ENCODE peak calls at places on chromosomes 6 and 20, in eight cellular contexts. D is fibroblast of lung, B is mammary epithelial cell, A is keratinocyte, N is HCT116, H is GM23248, Y is K562, L is endothelial cell of umbilical vein. M is an unnamed sample.

GRCh38 chr6:144578385-144579350 is 293.5 kb downstream of the UTRN start:
- DNase-seq in D (peak), B (peak), A (no peak), N (no peak), H (peak), Y (no peak), L (no peak), M (no peak)

GRCh38 chr20:25699914-25700313 is 3.3 kb upstream of the ZNF337 start:
- DNase-seq in D (no peak), B (no peak), A (no peak), N (no peak), H (peak), Y (no peak), L (no peak), M (no peak)

GRCh38 chr6:28977351-28978136 is 27.6 kb downstream of the ZNF311 start:
- DNase-seq in D (peak), B (peak), A (no peak), N (no peak), H (peak), Y (no peak), L (peak), M (peak)

GRCh38 chr6:1485678-1486077 is 96.3 kb downstream of the FOXF2 start:
- DNase-seq in D (peak), B (peak), A (peak), N (peak), H (peak), Y (no peak), L (peak), M (no peak)

GRCh38 chr6:95578106-95578410 is 723 bp downstream of the MANEA start:
- DNase-seq in D (no peak), B (peak), A (no peak), N (no peak), H (no peak), Y (peak), L (no peak), M (no peak)

GRCh38 chr6:152356659-152357058 is 280.5 kb downstream of the SYNE1 start:
- DNase-seq in D (peak), B (peak), A (no peak), N (peak), H (peak), Y (no peak), L (peak), M (peak)

GRCh38 chr20:57947421-57948176 is 237.8 kb upstream of the PMEPA1 start:
- DNase-seq in D (peak), B (no peak), A (no peak), N (no peak), H (peak), Y (no peak), L (no peak), M (no peak)

GRCh38 chr6:5540375-5540774 is 279.1 kb downstream of the FARS2 start:
- DNase-seq in D (peak), B (no peak), A (no peak), N (no peak), H (peak), Y (no peak), L (no peak), M (no peak)

GRCh38 chr6:160733045-160733646 is 31.1 kb downstream of the PLG start:
- DNase-seq in D (peak), B (peak), A (no peak), N (peak), H (peak), Y (peak), L (no peak), M (peak)

GRCh38 chr20:46240065-46240464 is 68.2 kb downstream of the CDH22 start:
- DNase-seq in D (no peak), B (no peak), A (no peak), N (no peak), H (no peak), Y (no peak), L (no peak), M (no peak)

GRCh38 chr6:42400031-42400760 is 51.5 kb downstream of the TRERF1 start:
- DNase-seq in D (no peak), B (no peak), A (no peak), N (no peak), H (no peak), Y (no peak), L (no peak), M (no peak)

GRCh38 chr6:17905611-17906592 is 81.5 kb downstream of the KIF13A start:
- DNase-seq in D (peak), B (peak), A (no peak), N (no peak), H (peak), Y (no peak), L (no peak), M (no peak)

GRCh38 chr6:140427842-140428241 is 1053.4 kb upstream of the CITED2 start:
- DNase-seq in D (no peak), B (no peak), A (no peak), N (peak), H (no peak), Y (no peak), L (no peak), M (no peak)

GRCh38 chr6:157393667-157394329 is 12.8 kb downstream of the ZDHHC14 start:
- DNase-seq in D (no peak), B (no peak), A (no peak), N (no peak), H (no peak), Y (peak), L (no peak), M (no peak)

GRCh38 chr20:5072756-5073153 is 47.0 kb downstream of the PCNA start:
- DNase-seq in D (no peak), B (no peak), A (no peak), N (no peak), H (peak), Y (no peak), L (no peak), M (no peak)

GRCh38 chr6:111306104-111306888 is 176.7 kb downstream of the REV3L start:
- DNase-seq in D (no peak), B (peak), A (no peak), N (no peak), H (no peak), Y (peak), L (no peak), M (no peak)

GRCh38 chr6:4320860-4321259 is 185.5 kb upstream of the ECI2 start:
- DNase-seq in D (peak), B (peak), A (no peak), N (no peak), H (peak), Y (no peak), L (peak), M (no peak)

GRCh38 chr6:21885101-21885500 is 291.6 kb downstream of the SOX4 start:
- DNase-seq in D (no peak), B (no peak), A (no peak), N (no peak), H (peak), Y (no peak), L (no peak), M (no peak)

GRCh38 chr6:125821825-125822281 is 31.1 kb downstream of the NCOA7 start:
- DNase-seq in D (peak), B (peak), A (no peak), N (no peak), H (no peak), Y (no peak), L (peak), M (no peak)

GRCh38 chr6:39792501-39793450 is 600 bp downstream of the DAAM2 start:
- DNase-seq in D (no peak), B (no peak), A (no peak), N (no peak), H (peak), Y (no peak), L (peak), M (no peak)

GRCh38 chr6:14661188-14661587 is 543.6 kb downstream of the CD83 start:
- DNase-seq in D (no peak), B (peak), A (no peak), N (no peak), H (no peak), Y (no peak), L (no peak), M (no peak)

GRCh38 chr6:41823178-41823577 is 35.7 kb downstream of the TOMM6 start:
- DNase-seq in D (no peak), B (no peak), A (no peak), N (no peak), H (no peak), Y (no peak), L (no peak), M (no peak)

GRCh38 chr6:155126727-155127439 is 131.8 kb downstream of the TIAM2 start:
- DNase-seq in D (peak), B (peak), A (no peak), N (peak), H (peak), Y (no peak), L (peak), M (no peak)

GRCh38 chr6:108587258-108588059 is 26.7 kb downstream of the FOXO3 start:
- DNase-seq in D (peak), B (peak), A (no peak), N (no peak), H (peak), Y (no peak), L (peak), M (peak)

GRCh38 chr6:26272171-26272631 is 92.8 kb upstream of the BTN3A2 start:
- DNase-seq in D (no peak), B (peak), A (no peak), N (no peak), H (peak), Y (no peak), L (no peak), M (peak)

GRCh38 chr6:134299236-134299635 is 18.7 kb downstream of the SGK1 start:
- DNase-seq in D (peak), B (no peak), A (no peak), N (no peak), H (peak), Y (no peak), L (peak), M (no peak)

GRCh38 chr6:44603044-44603686 is 215.7 kb downstream of the CDC5L start:
- DNase-seq in D (no peak), B (no peak), A (no peak), N (no peak), H (no peak), Y (no peak), L (no peak), M (no peak)

GRCh38 chr20:19026121-19026878 is 186.1 kb upstream of the SLC24A3 start:
- DNase-seq in D (no peak), B (no peak), A (no peak), N (no peak), H (peak), Y (no peak), L (no peak), M (no peak)

GRCh38 chr20:48769111-48769879 is 58.5 kb downstream of the PREX1 start:
- DNase-seq in D (peak), B (no peak), A (no peak), N (no peak), H (no peak), Y (peak), L (no peak), M (no peak)

GRCh38 chr20:52992632-52993031 is 20.5 kb downstream of the TSHZ2 start:
- DNase-seq in D (peak), B (no peak), A (no peak), N (no peak), H (peak), Y (no peak), L (no peak), M (no peak)

DNA sequence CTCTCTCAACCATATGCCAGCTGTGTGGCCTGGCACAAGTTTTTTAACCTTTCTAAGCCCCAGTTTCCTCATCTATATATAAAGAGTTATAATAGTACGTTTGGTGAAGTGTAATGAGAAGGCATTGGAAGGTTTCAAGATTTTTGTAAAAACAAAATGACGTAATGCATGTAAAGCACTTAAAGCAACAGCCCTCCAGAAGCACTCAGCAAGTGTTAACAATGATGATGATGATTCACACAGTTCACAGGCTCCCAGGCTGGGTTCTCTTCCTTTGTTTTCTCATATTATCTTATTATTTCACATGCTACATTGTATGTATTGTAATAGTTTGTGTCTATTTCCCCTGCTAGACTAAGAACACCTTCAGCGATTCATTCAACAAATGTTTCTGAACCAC is 6.2 kb downstream of the CEP250 start:
- DNase-seq in D (peak), B (no peak), A (no peak), N (no peak), H (no peak), Y (no peak), L (peak), M (no peak)
- H3K9ac ChIP-seq in D (no peak), B (no peak), A (no peak), N (no peak), H (no peak), Y (no peak), L (peak), M (no peak)

GRCh38 chr6:107491791-107492674 is 2.1 kb downstream of the SOBP start:
- DNase-seq in D (peak), B (peak), A (no peak), N (no peak), H (peak), Y (no peak), L (no peak), M (no peak)

GRCh38 chr6:107489636-107490567 is at the start of gene SOBP:
- DNase-seq in D (no peak), B (peak), A (no peak), N (no peak), H (peak), Y (peak), L (peak), M (peak)

GRCh38 chr6:107488875-107489635 is 862 bp upstream of the SOBP start:
- DNase-seq in D (no peak), B (peak), A (no peak), N (no peak), H (peak), Y (peak), L (peak), M (peak)

GRCh38 chr6:107490568-107491058 is 696 bp downstream of the SOBP start:
- DNase-seq in D (no peak), B (no peak), A (no peak), N (no peak), H (no peak), Y (no peak), L (no peak), M (no peak)

GRCh38 chr6:107491059-107491609 is 1.2 kb downstream of the SOBP start:
- DNase-seq in D (no peak), B (peak), A (no peak), N (no peak), H (peak), Y (no peak), L (peak), M (peak)
- TF ChIP-seq EZH2 in D (no peak), B (peak), A (no peak), N (no peak), H (no peak), Y (no peak), L (no peak), M (no peak)

GRCh38 chr6:166168616-166169548 is 1.2 kb upstream of the TBXT start:
- DNase-seq in D (no peak), B (no peak), A (no peak), N (no peak), H (no peak), Y (no peak), L (no peak), M (peak)
- H3K9ac ChIP-seq in D (no peak), B (no peak), A (no peak), N (no peak), H (no peak), Y (no peak), L (no peak), M (no peak)

GRCh38 chr6:90294008-90294511 is 2.6 kb downstream of the BACH2 start:
- DNase-seq in D (no peak), B (no peak), A (no peak), N (no peak), H (no peak), Y (no peak), L (no peak), M (no peak)

GRCh38 chr6:90296346-90297123 is at the start of gene BACH2:
- DNase-seq in D (peak), B (peak), A (no peak), N (peak), H (peak), Y (peak), L (peak), M (peak)

GRCh38 chr6:90294614-90294988 is 2.0 kb downstream of the BACH2 start:
- DNase-seq in D (peak), B (no peak), A (no peak), N (no peak), H (peak), Y (no peak), L (no peak), M (peak)

GRCh38 chr6:90295854-90296345 is 743 bp downstream of the BACH2 start:
- DNase-seq in D (peak), B (peak), A (no peak), N (no peak), H (peak), Y (peak), L (peak), M (peak)

GRCh38 chr6:90294989-90295853 is 1.4 kb downstream of the BACH2 start:
- DNase-seq in D (peak), B (peak), A (no peak), N (no peak), H (peak), Y (peak), L (peak), M (peak)
- TF ChIP-seq EZH2 in D (no peak), B (no peak), A (no peak), N (no peak), H (peak), Y (no peak), L (peak), M (peak)

GRCh38 chr6:107122748-107123147 is 7.4 kb upstream of the BEND3 start:
- DNase-seq in D (no peak), B (no peak), A (no peak), N (no peak), H (no peak), Y (no peak), L (no peak), M (no peak)
- H3K9ac ChIP-seq in D (no peak), B (no peak), A (no peak), N (no peak), H (no peak), Y (no peak), L (no peak), M (no peak)

GRCh38 chr6:10385512-10386132 is 29.3 kb downstream of the TFAP2A start:
- DNase-seq in D (no peak), B (no peak), A (no peak), N (no peak), H (no peak), Y (no peak), L (no peak), M (peak)
- TF ChIP-seq EZH2 in D (no peak), B (no peak), A (no peak), N (no peak), H (no peak), Y (no peak), L (no peak), M (no peak)

M was measured in neural progenitor cell.